ENCODE peak calls at places on chromosomes 7 and 10, in four cellular contexts. S, G, I and E are unnamed samples.

GRCh38 chr10:72691470-72692056 is 380 bp upstream of the MCU start:
- DNase-seq in S (no peak), G (peak), I (no peak), E (no peak)

GRCh38 chr10:27819781-27820531 is 74.3 kb upstream of the MKX start:
- DNase-seq in S (peak), G (no peak), I (peak), E (no peak)

GRCh38 chr10:11551915-11552602 is 59.4 kb downstream of the USP6NL start:
- DNase-seq in S (no peak), G (no peak), I (peak), E (no peak)

GRCh38 chr7:44225566-44226395 is 25.0 kb downstream of the YKT6 start:
- DNase-seq in S (no peak), G (no peak), I (no peak), E (peak)

GRCh38 chr7:121071132-121071531 is 82.6 kb downstream of the CPED1 start:
- DNase-seq in S (no peak), G (no peak), I (no peak), E (no peak)

GRCh38 chr10:83801983-83802382 is 337.3 kb upstream of the GHITM start:
- DNase-seq in S (no peak), G (no peak), I (no peak), E (no peak)

GRCh38 chr10:15267496-15267895 is 99.0 kb upstream of the NMT2 start:
- DNase-seq in S (no peak), G (no peak), I (no peak), E (peak)

GRCh38 chr7:94401411-94401810 is 6.7 kb downstream of the COL1A2 start:
- DNase-seq in S (no peak), G (no peak), I (no peak), E (no peak)

GRCh38 chr10:55491712-55492111 is 690.7 kb upstream of the PCDH15 start:
- DNase-seq in S (no peak), G (no peak), I (no peak), E (no peak)

GRCh38 chr7:15123901-15124300 is 221.3 kb upstream of the DGKB start:
- DNase-seq in S (no peak), G (no peak), I (no peak), E (no peak)

GRCh38 chr10:102243304-102243703 is 2.0 kb upstream of the PITX3 start:
- DNase-seq in S (no peak), G (no peak), I (no peak), E (no peak)

GRCh38 chr10:131843089-131843595 is 57.7 kb upstream of the PPP2R2D start:
- DNase-seq in S (peak), G (no peak), I (no peak), E (peak)

GRCh38 chr10:132113206-132113605 is 47.5 kb downstream of the JAKMIP3 start:
- DNase-seq in S (peak), G (no peak), I (no peak), E (peak)

GRCh38 chr7:104627516-104627915 is 299.1 kb downstream of the LHFPL3 start:
- DNase-seq in S (no peak), G (no peak), I (peak), E (no peak)

GRCh38 chr7:22411977-22412693 is 55.2 kb upstream of the RAPGEF5 start:
- DNase-seq in S (no peak), G (no peak), I (no peak), E (no peak)

GRCh38 chr7:25820432-25821040 is 331.5 kb upstream of the NFE2L3 start:
- DNase-seq in S (no peak), G (no peak), I (no peak), E (no peak)

GRCh38 chr7:105756402-105756801 is 120.0 kb downstream of the ATXN7L1 start:
- DNase-seq in S (no peak), G (no peak), I (no peak), E (no peak)

GRCh38 chr7:108149119-108149518 is 19.0 kb upstream of the LAMB4 start:
- DNase-seq in S (no peak), G (no peak), I (no peak), E (no peak)

GRCh38 chr10:99945286-99945685 is 64.5 kb downstream of the DNMBP start:
- DNase-seq in S (peak), G (no peak), I (peak), E (no peak)

GRCh38 chr10:24685958-24686540 is 37.6 kb downstream of the ARHGAP21 start:
- DNase-seq in S (no peak), G (no peak), I (peak), E (no peak)

GRCh38 chr7:67422601-67423000 is 426.0 kb downstream of the TYW1 start:
- DNase-seq in S (no peak), G (no peak), I (no peak), E (peak)

GRCh38 chr10:87505366-87506113 is 847 bp downstream of the MINPP1 start:
- DNase-seq in S (peak), G (no peak), I (peak), E (peak)

GRCh38 chr10:100020161-100020882 is 10.6 kb upstream of the DNMBP start:
- DNase-seq in S (no peak), G (no peak), I (no peak), E (no peak)

GRCh38 chr7:96837583-96837982 is 127.9 kb upstream of the SEM1 start:
- DNase-seq in S (no peak), G (no peak), I (no peak), E (no peak)

GRCh38 chr7:25382175-25382574 is 153.9 kb upstream of the NPVF start:
- DNase-seq in S (no peak), G (no peak), I (peak), E (no peak)

GRCh38 chr7:40000734-40001315 is 50.8 kb downstream of the CDK13 start:
- DNase-seq in S (no peak), G (no peak), I (no peak), E (no peak)

GRCh38 chr10:72727128-72727527 is 35.2 kb downstream of the MCU start:
- DNase-seq in S (no peak), G (no peak), I (no peak), E (no peak)

GRCh38 chr7:47720907-47721244 is 139.0 kb upstream of the TNS3 start:
- DNase-seq in S (no peak), G (no peak), I (no peak), E (no peak)

GRCh38 chr10:3750352-3750816 is 34.6 kb downstream of the KLF6 start:
- DNase-seq in S (no peak), G (no peak), I (no peak), E (no peak)

GRCh38 chr7:25893436-25893835 is 258.6 kb upstream of the NFE2L3 start:
- DNase-seq in S (no peak), G (no peak), I (no peak), E (no peak)

GRCh38 chr10:938954-939678 is 7.6 kb upstream of the LARP4B start:
- DNase-seq in S (no peak), G (no peak), I (no peak), E (no peak)

GRCh38 chr7:98107313-98107691 is 640 bp downstream of the LMTK2 start:
- DNase-seq in S (no peak), G (no peak), I (peak), E (no peak)

GRCh38 chr10:102785818-102786217 is 42.1 kb downstream of the WBP1L start:
- DNase-seq in S (no peak), G (no peak), I (no peak), E (no peak)

GRCh38 chr7:124085168-124085567 is 52.3 kb upstream of the TMEM229A start:
- DNase-seq in S (no peak), G (peak), I (peak), E (no peak)

GRCh38 chr7:55074008-55074499 is 55.2 kb downstream of the EGFR start:
- DNase-seq in S (peak), G (no peak), I (peak), E (no peak)

GRCh38 chr7:1777122-1777521 is 107.0 kb downstream of the ELFN1 start:
- DNase-seq in S (no peak), G (no peak), I (no peak), E (no peak)